ENCODE peak calls at places on chromosomes 4 and X, in four cellular contexts. One of them, this sample, is unnamed.

GRCh38 chr4:91280551-91281290 is 1023.0 kb upstream of the GRID2 start:
- DNase-seq in stimulated activated CD4-positive, alpha-beta T cell treated with anti-CD3 and anti-CD28 coated beads, Interleukin-1b, Interleukin-23, amount 100 ng/mL, for 1 hour: no peak
- DNase-seq in lung microvascular endothelial cell: no peak
- DNase-seq in coronary artery: no peak
- DNase-seq in this sample: no peak

GRCh38 chrX:41561045-41561444 is 113.9 kb downstream of the NYX start:
- DNase-seq in coronary artery: no peak
- DNase-seq in lung microvascular endothelial cell: peak; percentile 81
- DNase-seq in stimulated activated CD4-positive, alpha-beta T cell treated with anti-CD3 and anti-CD28 coated beads, Interleukin-1b, Interleukin-23, amount 100 ng/mL, for 1 hour: no peak
- DNase-seq in this sample: peak; percentile 55

GRCh38 chrX:41518127-41518840 is 71.1 kb downstream of the NYX start:
- DNase-seq in coronary artery: no peak
- DNase-seq in stimulated activated CD4-positive, alpha-beta T cell treated with anti-CD3 and anti-CD28 coated beads, Interleukin-1b, Interleukin-23, amount 100 ng/mL, for 1 hour: no peak
- DNase-seq in lung microvascular endothelial cell: no peak
- DNase-seq in this sample: no peak

GRCh38 chr4:3707423-3708102 is 58.6 kb upstream of the ADRA2C start:
- DNase-seq in lung microvascular endothelial cell: no peak
- DNase-seq in coronary artery: no peak
- DNase-seq in stimulated activated CD4-positive, alpha-beta T cell treated with anti-CD3 and anti-CD28 coated beads, Interleukin-1b, Interleukin-23, amount 100 ng/mL, for 1 hour: no peak
- DNase-seq in this sample: no peak

GRCh38 chr4:88812420-88812819 is 114.8 kb upstream of the NAP1L5 start:
- DNase-seq in lung microvascular endothelial cell: no peak
- DNase-seq in coronary artery: no peak
- DNase-seq in stimulated activated CD4-positive, alpha-beta T cell treated with anti-CD3 and anti-CD28 coated beads, Interleukin-1b, Interleukin-23, amount 100 ng/mL, for 1 hour: no peak
- DNase-seq in this sample: no peak

GRCh38 chr4:138978600-138978999 is 37.0 kb upstream of the NOCT start:
- DNase-seq in coronary artery: no peak
- DNase-seq in lung microvascular endothelial cell: no peak
- DNase-seq in stimulated activated CD4-positive, alpha-beta T cell treated with anti-CD3 and anti-CD28 coated beads, Interleukin-1b, Interleukin-23, amount 100 ng/mL, for 1 hour: no peak
- DNase-seq in this sample: no peak

GRCh38 chr4:150242820-150243458 is 164.7 kb downstream of the DCLK2 start:
- DNase-seq in coronary artery: no peak
- DNase-seq in lung microvascular endothelial cell: peak; percentile 67
- DNase-seq in stimulated activated CD4-positive, alpha-beta T cell treated with anti-CD3 and anti-CD28 coated beads, Interleukin-1b, Interleukin-23, amount 100 ng/mL, for 1 hour: no peak
- DNase-seq in this sample: peak; percentile 61

GRCh38 chr4:124060261-124060918 is 652.1 kb downstream of the ANKRD50 start:
- DNase-seq in coronary artery: peak; percentile 76
- DNase-seq in stimulated activated CD4-positive, alpha-beta T cell treated with anti-CD3 and anti-CD28 coated beads, Interleukin-1b, Interleukin-23, amount 100 ng/mL, for 1 hour: no peak
- DNase-seq in lung microvascular endothelial cell: peak; percentile 87
- DNase-seq in this sample: peak; percentile 69

GRCh38 chrX:9942086-9942485 is 25.1 kb upstream of the CLDN34 start:
- DNase-seq in coronary artery: no peak
- DNase-seq in lung microvascular endothelial cell: no peak
- DNase-seq in stimulated activated CD4-positive, alpha-beta T cell treated with anti-CD3 and anti-CD28 coated beads, Interleukin-1b, Interleukin-23, amount 100 ng/mL, for 1 hour: no peak
- DNase-seq in this sample: peak; percentile 92

GRCh38 chr4:31592293-31592692 is 872.1 kb downstream of the PCDH7 start:
- DNase-seq in lung microvascular endothelial cell: no peak
- DNase-seq in stimulated activated CD4-positive, alpha-beta T cell treated with anti-CD3 and anti-CD28 coated beads, Interleukin-1b, Interleukin-23, amount 100 ng/mL, for 1 hour: no peak
- DNase-seq in coronary artery: no peak
- DNase-seq in this sample: no peak

GRCh38 chr4:76836860-76837564 is 60.9 kb downstream of the SOWAHB start:
- DNase-seq in lung microvascular endothelial cell: no peak
- DNase-seq in stimulated activated CD4-positive, alpha-beta T cell treated with anti-CD3 and anti-CD28 coated beads, Interleukin-1b, Interleukin-23, amount 100 ng/mL, for 1 hour: no peak
- DNase-seq in coronary artery: no peak
- DNase-seq in this sample: no peak

GRCh38 chr4:173684223-173684622 is 154.2 kb upstream of the HAND2 start:
- DNase-seq in lung microvascular endothelial cell: no peak
- DNase-seq in stimulated activated CD4-positive, alpha-beta T cell treated with anti-CD3 and anti-CD28 coated beads, Interleukin-1b, Interleukin-23, amount 100 ng/mL, for 1 hour: no peak
- DNase-seq in coronary artery: no peak
- DNase-seq in this sample: no peak

GRCh38 chr4:128283071-128283470 is 4.5 kb downstream of the PGRMC2 start:
- DNase-seq in stimulated activated CD4-positive, alpha-beta T cell treated with anti-CD3 and anti-CD28 coated beads, Interleukin-1b, Interleukin-23, amount 100 ng/mL, for 1 hour: no peak
- DNase-seq in coronary artery: no peak
- DNase-seq in lung microvascular endothelial cell: no peak
- DNase-seq in this sample: no peak

GRCh38 chr4:186105721-186106335 is 1.3 kb downstream of the FAM149A start:
- DNase-seq in stimulated activated CD4-positive, alpha-beta T cell treated with anti-CD3 and anti-CD28 coated beads, Interleukin-1b, Interleukin-23, amount 100 ng/mL, for 1 hour: no peak
- DNase-seq in coronary artery: no peak
- DNase-seq in lung microvascular endothelial cell: no peak
- DNase-seq in this sample: peak; percentile 28

GRCh38 chr4:2932561-2932950 is 30.6 kb downstream of the NOP14 start:
- DNase-seq in stimulated activated CD4-positive, alpha-beta T cell treated with anti-CD3 and anti-CD28 coated beads, Interleukin-1b, Interleukin-23, amount 100 ng/mL, for 1 hour: no peak
- DNase-seq in lung microvascular endothelial cell: no peak
- DNase-seq in coronary artery: peak; percentile 72
- DNase-seq in this sample: no peak

GRCh38 chr4:74933562-74934015 is 673 bp downstream of the PARM1 start:
- DNase-seq in coronary artery: no peak
- DNase-seq in lung microvascular endothelial cell: peak; percentile 1
- DNase-seq in stimulated activated CD4-positive, alpha-beta T cell treated with anti-CD3 and anti-CD28 coated beads, Interleukin-1b, Interleukin-23, amount 100 ng/mL, for 1 hour: no peak
- DNase-seq in this sample: no peak

GRCh38 chr4:176150283-176150682 is 45.1 kb downstream of the SPATA4 start:
- DNase-seq in lung microvascular endothelial cell: peak; percentile 60
- DNase-seq in coronary artery: no peak
- DNase-seq in stimulated activated CD4-positive, alpha-beta T cell treated with anti-CD3 and anti-CD28 coated beads, Interleukin-1b, Interleukin-23, amount 100 ng/mL, for 1 hour: no peak
- DNase-seq in this sample: peak; percentile 48

GRCh38 chr4:152540941-152541340 is 5.0 kb upstream of the FBXW7 start:
- DNase-seq in coronary artery: no peak
- DNase-seq in lung microvascular endothelial cell: no peak
- DNase-seq in stimulated activated CD4-positive, alpha-beta T cell treated with anti-CD3 and anti-CD28 coated beads, Interleukin-1b, Interleukin-23, amount 100 ng/mL, for 1 hour: no peak
- DNase-seq in this sample: no peak

GRCh38 chr4:88033309-88033708 is 25.9 kb downstream of the PKD2 start:
- DNase-seq in coronary artery: no peak
- DNase-seq in stimulated activated CD4-positive, alpha-beta T cell treated with anti-CD3 and anti-CD28 coated beads, Interleukin-1b, Interleukin-23, amount 100 ng/mL, for 1 hour: no peak
- DNase-seq in lung microvascular endothelial cell: peak; percentile 77
- DNase-seq in this sample: peak; percentile 65

GRCh38 chr4:948101-948935 is 16.1 kb downstream of the TMEM175 start:
- DNase-seq in stimulated activated CD4-positive, alpha-beta T cell treated with anti-CD3 and anti-CD28 coated beads, Interleukin-1b, Interleukin-23, amount 100 ng/mL, for 1 hour: no peak
- DNase-seq in lung microvascular endothelial cell: no peak
- DNase-seq in coronary artery: no peak
- DNase-seq in this sample: no peak

GRCh38 chr4:82898322-82899243 is 2.0 kb upstream of the THAP9 start:
- DNase-seq in coronary artery: peak; percentile 72
- DNase-seq in lung microvascular endothelial cell: peak; percentile 52
- DNase-seq in stimulated activated CD4-positive, alpha-beta T cell treated with anti-CD3 and anti-CD28 coated beads, Interleukin-1b, Interleukin-23, amount 100 ng/mL, for 1 hour: no peak
- DNase-seq in this sample: peak; percentile 33

GRCh38 chr4:742742-743311 is 37.2 kb downstream of the PCGF3 start:
- DNase-seq in lung microvascular endothelial cell: peak; percentile 77
- DNase-seq in coronary artery: no peak
- DNase-seq in stimulated activated CD4-positive, alpha-beta T cell treated with anti-CD3 and anti-CD28 coated beads, Interleukin-1b, Interleukin-23, amount 100 ng/mL, for 1 hour: peak; percentile 48
- DNase-seq in this sample: peak; percentile 37

GRCh38 chrX:69060631-69061408 is 104.4 kb downstream of the PJA1 start:
- DNase-seq in stimulated activated CD4-positive, alpha-beta T cell treated with anti-CD3 and anti-CD28 coated beads, Interleukin-1b, Interleukin-23, amount 100 ng/mL, for 1 hour: no peak
- DNase-seq in lung microvascular endothelial cell: peak; percentile 63
- DNase-seq in coronary artery: peak; percentile 60
- DNase-seq in this sample: peak; percentile 39

GRCh38 chrX:3548743-3549441 is 164.6 kb downstream of the PRKX start:
- DNase-seq in lung microvascular endothelial cell: peak; percentile 5
- DNase-seq in stimulated activated CD4-positive, alpha-beta T cell treated with anti-CD3 and anti-CD28 coated beads, Interleukin-1b, Interleukin-23, amount 100 ng/mL, for 1 hour: no peak
- DNase-seq in coronary artery: no peak
- DNase-seq in this sample: peak; percentile 42

GRCh38 chr4:111323496-111323895 is 700.6 kb upstream of the PITX2 start:
- DNase-seq in stimulated activated CD4-positive, alpha-beta T cell treated with anti-CD3 and anti-CD28 coated beads, Interleukin-1b, Interleukin-23, amount 100 ng/mL, for 1 hour: no peak
- DNase-seq in lung microvascular endothelial cell: no peak
- DNase-seq in coronary artery: no peak
- DNase-seq in this sample: no peak

GRCh38 chr4:53009824-53010223 is 147.7 kb downstream of the RASL11B start:
- DNase-seq in stimulated activated CD4-positive, alpha-beta T cell treated with anti-CD3 and anti-CD28 coated beads, Interleukin-1b, Interleukin-23, amount 100 ng/mL, for 1 hour: no peak
- DNase-seq in lung microvascular endothelial cell: no peak
- DNase-seq in coronary artery: no peak
- DNase-seq in this sample: no peak

GRCh38 chr4:41379230-41379629 is 122.5 kb downstream of the UCHL1 start:
- DNase-seq in coronary artery: no peak
- DNase-seq in lung microvascular endothelial cell: no peak
- DNase-seq in stimulated activated CD4-positive, alpha-beta T cell treated with anti-CD3 and anti-CD28 coated beads, Interleukin-1b, Interleukin-23, amount 100 ng/mL, for 1 hour: no peak
- DNase-seq in this sample: no peak

GRCh38 chr4:133186210-133186609 is 37.1 kb downstream of the PCDH10 start:
- DNase-seq in stimulated activated CD4-positive, alpha-beta T cell treated with anti-CD3 and anti-CD28 coated beads, Interleukin-1b, Interleukin-23, amount 100 ng/mL, for 1 hour: no peak
- DNase-seq in lung microvascular endothelial cell: no peak
- DNase-seq in coronary artery: no peak
- DNase-seq in this sample: no peak

GRCh38 chrX:110734894-110735541 is 60.6 kb downstream of the CHRDL1 start:
- DNase-seq in lung microvascular endothelial cell: no peak
- DNase-seq in stimulated activated CD4-positive, alpha-beta T cell treated with anti-CD3 and anti-CD28 coated beads, Interleukin-1b, Interleukin-23, amount 100 ng/mL, for 1 hour: no peak
- DNase-seq in coronary artery: no peak
- DNase-seq in this sample: no peak

GRCh38 chrX:103254921-103255455 is at the start of gene TCEAL8:
- DNase-seq in lung microvascular endothelial cell: peak; percentile 82
- DNase-seq in coronary artery: peak; percentile 86
- DNase-seq in stimulated activated CD4-positive, alpha-beta T cell treated with anti-CD3 and anti-CD28 coated beads, Interleukin-1b, Interleukin-23, amount 100 ng/mL, for 1 hour: peak; percentile 7
- DNase-seq in this sample: peak; percentile 82

GRCh38 chrX:63784902-63785692 is at the start of gene ARHGEF9:
- DNase-seq in coronary artery: no peak
- DNase-seq in stimulated activated CD4-positive, alpha-beta T cell treated with anti-CD3 and anti-CD28 coated beads, Interleukin-1b, Interleukin-23, amount 100 ng/mL, for 1 hour: no peak
- DNase-seq in lung microvascular endothelial cell: peak; percentile 1
- DNase-seq in this sample: no peak

GRCh38 chrX:56987741-56988140 is 7.6 kb downstream of the SPIN3 start:
- DNase-seq in coronary artery: no peak
- DNase-seq in stimulated activated CD4-positive, alpha-beta T cell treated with anti-CD3 and anti-CD28 coated beads, Interleukin-1b, Interleukin-23, amount 100 ng/mL, for 1 hour: no peak
- DNase-seq in lung microvascular endothelial cell: no peak
- DNase-seq in this sample: no peak

GRCh38 chr4:40749717-40750460 is at the start of gene NSUN7:
- DNase-seq in stimulated activated CD4-positive, alpha-beta T cell treated with anti-CD3 and anti-CD28 coated beads, Interleukin-1b, Interleukin-23, amount 100 ng/mL, for 1 hour: no peak
- DNase-seq in coronary artery: no peak
- DNase-seq in lung microvascular endothelial cell: peak; percentile 6
- DNase-seq in this sample: no peak

GRCh38 chr4:17111959-17112659 is 213.7 kb upstream of the LDB2 start:
- DNase-seq in stimulated activated CD4-positive, alpha-beta T cell treated with anti-CD3 and anti-CD28 coated beads, Interleukin-1b, Interleukin-23, amount 100 ng/mL, for 1 hour: no peak
- DNase-seq in coronary artery: no peak
- DNase-seq in lung microvascular endothelial cell: peak; percentile 32
- DNase-seq in this sample: peak; percentile 26

GRCh38 chr4:63764400-63764799 is 644.9 kb downstream of the TECRL start:
- DNase-seq in coronary artery: no peak
- DNase-seq in stimulated activated CD4-positive, alpha-beta T cell treated with anti-CD3 and anti-CD28 coated beads, Interleukin-1b, Interleukin-23, amount 100 ng/mL, for 1 hour: no peak
- DNase-seq in lung microvascular endothelial cell: no peak
- DNase-seq in this sample: no peak

GRCh38 chr4:83362492-83363329 is 28.1 kb upstream of the HPSE start:
- DNase-seq in lung microvascular endothelial cell: peak; percentile 68
- DNase-seq in coronary artery: no peak
- DNase-seq in stimulated activated CD4-positive, alpha-beta T cell treated with anti-CD3 and anti-CD28 coated beads, Interleukin-1b, Interleukin-23, amount 100 ng/mL, for 1 hour: no peak
- DNase-seq in this sample: peak; percentile 28

GRCh38 chr4:88828846-88829245 is 131.2 kb upstream of the NAP1L5 start:
- DNase-seq in lung microvascular endothelial cell: no peak
- DNase-seq in coronary artery: no peak
- DNase-seq in stimulated activated CD4-positive, alpha-beta T cell treated with anti-CD3 and anti-CD28 coated beads, Interleukin-1b, Interleukin-23, amount 100 ng/mL, for 1 hour: no peak
- DNase-seq in this sample: no peak

GRCh38 chr4:16843831-16844508 is 54.5 kb downstream of the LDB2 start:
- DNase-seq in lung microvascular endothelial cell: no peak
- DNase-seq in stimulated activated CD4-positive, alpha-beta T cell treated with anti-CD3 and anti-CD28 coated beads, Interleukin-1b, Interleukin-23, amount 100 ng/mL, for 1 hour: no peak
- DNase-seq in coronary artery: no peak
- DNase-seq in this sample: no peak

This sample was measured in KBM-7.